ENCODE peak calls at places on chromosomes 4 and X, in six cellular contexts. One of them, this sample, is unnamed.

GRCh38 chrX:42678133-42678532 is 99.8 kb downstream of the PPP1R2C start:
- DNase-seq in Karpas-422: no peak
- DNase-seq in fibroblast of lung: no peak
- DNase-seq in foreskin fibroblast: no peak
- DNase-seq in NB4: no peak
- DNase-seq in naive thymus-derived CD4-positive, alpha-beta T cell: no peak
- DNase-seq in this sample: no peak

GRCh38 chr4:107380836-107381438 is 339.1 kb downstream of the PAPSS1 start:
- DNase-seq in Karpas-422: no peak
- DNase-seq in fibroblast of lung: no peak
- DNase-seq in foreskin fibroblast: peak; percentile 32
- DNase-seq in NB4: no peak
- DNase-seq in naive thymus-derived CD4-positive, alpha-beta T cell: no peak
- DNase-seq in this sample: no peak

GRCh38 chr4:161827013-161827412 is 336.8 kb downstream of the FSTL5 start:
- DNase-seq in Karpas-422: no peak
- DNase-seq in fibroblast of lung: no peak
- DNase-seq in foreskin fibroblast: no peak
- DNase-seq in NB4: no peak
- DNase-seq in naive thymus-derived CD4-positive, alpha-beta T cell: no peak
- DNase-seq in this sample: no peak

GRCh38 chr4:18464160-18464559 is 442.6 kb upstream of the LCORL start:
- DNase-seq in Karpas-422: no peak
- DNase-seq in fibroblast of lung: no peak
- DNase-seq in foreskin fibroblast: no peak
- DNase-seq in NB4: no peak
- DNase-seq in naive thymus-derived CD4-positive, alpha-beta T cell: no peak
- DNase-seq in this sample: no peak

GRCh38 chr4:18081708-18082107 is 60.2 kb upstream of the LCORL start:
- DNase-seq in Karpas-422: no peak
- DNase-seq in fibroblast of lung: no peak
- DNase-seq in foreskin fibroblast: no peak
- DNase-seq in NB4: no peak
- DNase-seq in naive thymus-derived CD4-positive, alpha-beta T cell: no peak
- DNase-seq in this sample: no peak

GRCh38 chr4:6206771-6207290 is 6.5 kb upstream of the JAKMIP1 start:
- DNase-seq in Karpas-422: no peak
- DNase-seq in fibroblast of lung: no peak
- DNase-seq in foreskin fibroblast: no peak
- DNase-seq in NB4: no peak
- DNase-seq in naive thymus-derived CD4-positive, alpha-beta T cell: no peak
- DNase-seq in this sample: no peak

GRCh38 chrX:135985974-135986312 is 708 bp downstream of the SLC9A6 start:
- DNase-seq in Karpas-422: no peak
- DNase-seq in fibroblast of lung: no peak
- DNase-seq in foreskin fibroblast: no peak
- DNase-seq in NB4: no peak
- DNase-seq in naive thymus-derived CD4-positive, alpha-beta T cell: no peak
- DNase-seq in this sample: no peak

GRCh38 chrX:30713061-30713525 is 59.9 kb downstream of the GK start:
- DNase-seq in Karpas-422: peak; percentile 73
- DNase-seq in fibroblast of lung: peak; percentile 81
- DNase-seq in foreskin fibroblast: peak; percentile 7
- DNase-seq in NB4: peak; percentile 75
- DNase-seq in naive thymus-derived CD4-positive, alpha-beta T cell: peak; percentile 1
- DNase-seq in this sample: peak; percentile 25

GRCh38 chr4:48223633-48224295 is 45.9 kb downstream of the TEC start:
- DNase-seq in Karpas-422: no peak
- DNase-seq in fibroblast of lung: no peak
- DNase-seq in foreskin fibroblast: peak; percentile 79
- DNase-seq in NB4: no peak
- DNase-seq in naive thymus-derived CD4-positive, alpha-beta T cell: no peak
- DNase-seq in this sample: no peak

GRCh38 chrX:134013528-134013927 is 28.1 kb upstream of the GPC3 start:
- DNase-seq in Karpas-422: no peak
- DNase-seq in fibroblast of lung: no peak
- DNase-seq in foreskin fibroblast: no peak
- DNase-seq in NB4: no peak
- DNase-seq in naive thymus-derived CD4-positive, alpha-beta T cell: no peak
- DNase-seq in this sample: no peak

GRCh38 chr4:10101559-10102192 is 14.9 kb downstream of the WDR1 start:
- DNase-seq in Karpas-422: no peak
- DNase-seq in fibroblast of lung: peak; percentile 44
- DNase-seq in foreskin fibroblast: no peak
- DNase-seq in NB4: no peak
- DNase-seq in naive thymus-derived CD4-positive, alpha-beta T cell: no peak
- DNase-seq in this sample: no peak

GRCh38 chrX:135516376-135516775 is 4.1 kb upstream of the INTS6L start:
- DNase-seq in Karpas-422: peak; percentile 51
- DNase-seq in fibroblast of lung: no peak
- DNase-seq in foreskin fibroblast: no peak
- DNase-seq in NB4: peak; percentile 80
- DNase-seq in naive thymus-derived CD4-positive, alpha-beta T cell: no peak
- DNase-seq in this sample: no peak

GRCh38 chr4:147029296-147029695 is 83.6 kb upstream of the TTC29 start:
- DNase-seq in Karpas-422: no peak
- DNase-seq in fibroblast of lung: no peak
- DNase-seq in foreskin fibroblast: no peak
- DNase-seq in NB4: no peak
- DNase-seq in naive thymus-derived CD4-positive, alpha-beta T cell: no peak
- DNase-seq in this sample: no peak

GRCh38 chr4:125780159-125780558 is 465.4 kb downstream of the FAT4 start:
- DNase-seq in Karpas-422: no peak
- DNase-seq in fibroblast of lung: peak; percentile 43
- DNase-seq in foreskin fibroblast: peak; percentile 21
- DNase-seq in NB4: no peak
- DNase-seq in naive thymus-derived CD4-positive, alpha-beta T cell: no peak
- DNase-seq in this sample: peak; percentile 26

GRCh38 chr4:180636696-180637095 is 1606.5 kb upstream of the TENM3 start:
- DNase-seq in Karpas-422: no peak
- DNase-seq in fibroblast of lung: peak; percentile 72
- DNase-seq in foreskin fibroblast: no peak
- DNase-seq in NB4: no peak
- DNase-seq in naive thymus-derived CD4-positive, alpha-beta T cell: no peak
- DNase-seq in this sample: peak; percentile 8

GRCh38 chr4:156512622-156513021 is 459.0 kb downstream of the PDGFC start:
- DNase-seq in Karpas-422: no peak
- DNase-seq in fibroblast of lung: peak; percentile 69
- DNase-seq in foreskin fibroblast: peak; percentile 34
- DNase-seq in NB4: no peak
- DNase-seq in naive thymus-derived CD4-positive, alpha-beta T cell: no peak
- DNase-seq in this sample: no peak

DNA sequence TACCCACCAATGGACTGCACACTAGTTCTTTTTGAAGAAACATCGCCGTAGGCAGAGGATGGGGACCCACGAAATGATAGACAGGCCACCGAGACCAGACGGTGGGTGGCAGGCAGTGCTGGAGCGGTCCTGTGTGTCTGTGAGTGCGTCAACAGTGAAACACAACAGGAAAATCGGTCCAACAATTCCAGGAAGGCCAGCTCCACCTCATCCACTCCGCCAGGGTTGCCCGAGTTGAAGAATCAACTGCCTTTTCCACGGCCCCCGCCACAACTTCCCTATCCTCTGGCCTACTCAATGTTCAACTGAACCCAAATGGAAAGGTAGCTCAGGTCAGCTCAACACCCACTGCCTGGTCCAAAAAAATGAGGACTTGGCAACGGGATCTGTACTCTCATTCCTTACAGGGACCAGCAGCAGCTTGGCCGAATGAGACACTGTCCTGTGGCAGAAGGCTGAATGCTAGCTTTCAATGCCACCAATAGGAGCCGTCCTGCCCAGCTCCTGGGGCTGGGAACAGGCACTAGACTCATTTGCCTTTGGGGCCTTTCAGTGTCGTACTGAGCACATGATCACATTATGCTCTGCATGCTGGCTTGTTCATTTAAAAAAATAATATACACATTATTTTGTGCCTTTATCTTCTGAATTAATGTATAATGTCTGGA is 43.5 kb downstream of the MID1 start:
- DNase-seq in Karpas-422: no peak
- DNase-seq in fibroblast of lung: no peak
- DNase-seq in foreskin fibroblast: no peak
- DNase-seq in NB4: no peak
- DNase-seq in naive thymus-derived CD4-positive, alpha-beta T cell: no peak
- DNase-seq in this sample: no peak
- H3K4me3 ChIP-seq in Karpas-422: no peak overlapping the region
- H3K4me3 ChIP-seq in fibroblast of lung: no peak overlapping the region
- H3K4me3 ChIP-seq in foreskin fibroblast: no peak overlapping the region
- H3K4me3 ChIP-seq in NB4: no peak overlapping the region
- H3K4me3 ChIP-seq in naive thymus-derived CD4-positive, alpha-beta T cell: no peak overlapping the region
- H3K4me3 ChIP-seq in this sample: no peak overlapping the region

DNA sequence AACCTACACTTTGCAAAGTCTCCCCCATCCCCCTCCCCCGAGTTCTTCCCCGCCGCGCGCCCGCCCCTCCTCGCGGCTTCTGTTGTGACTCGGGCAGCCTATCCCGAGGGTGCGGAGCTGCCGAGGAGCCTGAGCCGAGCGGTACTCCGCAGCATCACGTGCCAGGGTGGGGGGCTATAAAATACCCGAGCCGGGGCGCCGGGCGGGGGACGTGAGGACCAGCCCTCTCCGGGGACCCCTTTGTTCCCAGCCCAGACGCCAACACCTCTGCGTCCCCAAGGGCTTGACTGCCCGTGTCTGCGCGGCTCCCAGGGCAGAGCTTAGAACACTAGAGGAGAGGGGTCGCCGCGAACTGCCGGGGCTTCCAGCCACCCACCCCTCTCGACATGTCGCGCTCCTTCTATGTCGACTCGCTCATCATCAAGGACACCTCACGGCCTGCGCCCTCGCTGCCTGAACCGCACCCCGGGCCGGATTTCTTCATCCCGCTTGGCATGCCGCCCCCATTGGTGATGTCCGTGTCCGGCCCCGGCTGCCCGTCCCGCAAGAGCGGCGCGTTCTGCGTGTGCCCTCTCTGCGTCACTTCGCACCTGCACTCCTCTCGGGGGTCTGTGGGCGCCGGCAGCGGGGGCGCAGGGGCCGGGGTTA is at the start of gene GSX2:
- DNase-seq in Karpas-422: peak; percentile 65
- DNase-seq in fibroblast of lung: no peak
- DNase-seq in foreskin fibroblast: no peak
- DNase-seq in NB4: no peak
- DNase-seq in naive thymus-derived CD4-positive, alpha-beta T cell: no peak
- DNase-seq in this sample: no peak
- H3K4me3 ChIP-seq in Karpas-422: peak within 1 kb of the TSS; percentile 72
- H3K4me3 ChIP-seq in fibroblast of lung: peak within 1 kb of the TSS; percentile 53
- H3K4me3 ChIP-seq in foreskin fibroblast: peak within 1 kb of the TSS; percentile 34
- H3K4me3 ChIP-seq in NB4: no peak within 1 kb of the TSS
- H3K4me3 ChIP-seq in naive thymus-derived CD4-positive, alpha-beta T cell: peak within 1 kb of the TSS; percentile 38
- H3K4me3 ChIP-seq in this sample: peak within 1 kb of the TSS; percentile 44

GRCh38 chr4:128281354-128281753 is 6.3 kb downstream of the PGRMC2 start:
- DNase-seq in Karpas-422: no peak
- DNase-seq in fibroblast of lung: no peak
- DNase-seq in foreskin fibroblast: no peak
- DNase-seq in NB4: no peak
- DNase-seq in naive thymus-derived CD4-positive, alpha-beta T cell: no peak
- DNase-seq in this sample: no peak

GRCh38 chr4:128277856-128278255 is 9.8 kb downstream of the PGRMC2 start:
- DNase-seq in Karpas-422: no peak
- DNase-seq in fibroblast of lung: no peak
- DNase-seq in foreskin fibroblast: no peak
- DNase-seq in NB4: no peak
- DNase-seq in naive thymus-derived CD4-positive, alpha-beta T cell: no peak
- DNase-seq in this sample: no peak

GRCh38 chr4:128283071-128283470 is 4.5 kb downstream of the PGRMC2 start:
- DNase-seq in Karpas-422: no peak
- DNase-seq in fibroblast of lung: no peak
- DNase-seq in foreskin fibroblast: no peak
- DNase-seq in NB4: no peak
- DNase-seq in naive thymus-derived CD4-positive, alpha-beta T cell: no peak
- DNase-seq in this sample: no peak

GRCh38 chr4:128282516-128282915 is 5.1 kb downstream of the PGRMC2 start:
- DNase-seq in Karpas-422: no peak
- DNase-seq in fibroblast of lung: no peak
- DNase-seq in foreskin fibroblast: no peak
- DNase-seq in NB4: no peak
- DNase-seq in naive thymus-derived CD4-positive, alpha-beta T cell: no peak
- DNase-seq in this sample: no peak

DNA sequence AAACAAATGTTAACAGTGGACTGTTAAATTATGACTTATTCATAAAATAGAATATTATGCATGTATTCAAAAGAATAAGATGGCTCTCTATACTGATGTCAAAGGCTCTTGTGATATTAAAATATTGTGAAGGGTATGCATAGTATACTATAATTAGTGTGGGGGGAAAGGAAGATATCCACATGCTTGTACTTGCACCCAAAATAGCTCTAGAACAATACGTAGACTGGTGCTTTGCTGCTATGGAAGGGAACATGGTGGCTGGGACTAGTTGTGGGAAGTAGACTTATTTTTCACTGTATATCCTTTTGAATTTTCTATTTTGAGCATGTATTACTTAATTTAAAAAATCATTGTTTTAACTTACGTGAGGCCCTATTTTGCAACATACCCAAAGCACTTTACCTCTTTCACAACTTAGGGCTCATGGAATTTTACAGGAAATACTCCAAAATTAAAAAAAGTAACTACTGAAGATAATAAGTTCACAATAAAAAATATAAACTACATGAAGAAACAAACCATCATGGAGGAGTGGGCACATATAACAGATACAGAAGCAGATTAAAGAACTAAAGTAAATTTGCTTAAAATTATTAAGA is 7.9 kb downstream of the PGRMC2 start:
- DNase-seq in Karpas-422: no peak
- DNase-seq in fibroblast of lung: no peak
- DNase-seq in foreskin fibroblast: no peak
- DNase-seq in NB4: no peak
- DNase-seq in naive thymus-derived CD4-positive, alpha-beta T cell: no peak
- DNase-seq in this sample: no peak
- H3K4me3 ChIP-seq in Karpas-422: no peak overlapping the region
- H3K4me3 ChIP-seq in fibroblast of lung: no peak overlapping the region
- H3K4me3 ChIP-seq in foreskin fibroblast: no peak overlapping the region
- H3K4me3 ChIP-seq in NB4: no peak overlapping the region
- H3K4me3 ChIP-seq in naive thymus-derived CD4-positive, alpha-beta T cell: no peak overlapping the region
- H3K4me3 ChIP-seq in this sample: no peak overlapping the region

GRCh38 chr4:69818060-69818639 is 41.8 kb downstream of the SULT1E1 start:
- DNase-seq in Karpas-422: no peak
- DNase-seq in fibroblast of lung: no peak
- DNase-seq in foreskin fibroblast: no peak
- DNase-seq in NB4: no peak
- DNase-seq in naive thymus-derived CD4-positive, alpha-beta T cell: no peak
- DNase-seq in this sample: no peak

GRCh38 chr4:69823048-69823447 is 36.9 kb downstream of the SULT1E1 start:
- DNase-seq in Karpas-422: no peak
- DNase-seq in fibroblast of lung: no peak
- DNase-seq in foreskin fibroblast: no peak
- DNase-seq in NB4: no peak
- DNase-seq in naive thymus-derived CD4-positive, alpha-beta T cell: no peak
- DNase-seq in this sample: no peak

GRCh38 chr4:69823481-69824186 is 36.3 kb downstream of the SULT1E1 start:
- DNase-seq in Karpas-422: peak; percentile 75
- DNase-seq in fibroblast of lung: peak; percentile 61
- DNase-seq in foreskin fibroblast: peak; percentile 38
- DNase-seq in NB4: peak; percentile 41
- DNase-seq in naive thymus-derived CD4-positive, alpha-beta T cell: peak; percentile 63
- DNase-seq in this sample: no peak

DNA sequence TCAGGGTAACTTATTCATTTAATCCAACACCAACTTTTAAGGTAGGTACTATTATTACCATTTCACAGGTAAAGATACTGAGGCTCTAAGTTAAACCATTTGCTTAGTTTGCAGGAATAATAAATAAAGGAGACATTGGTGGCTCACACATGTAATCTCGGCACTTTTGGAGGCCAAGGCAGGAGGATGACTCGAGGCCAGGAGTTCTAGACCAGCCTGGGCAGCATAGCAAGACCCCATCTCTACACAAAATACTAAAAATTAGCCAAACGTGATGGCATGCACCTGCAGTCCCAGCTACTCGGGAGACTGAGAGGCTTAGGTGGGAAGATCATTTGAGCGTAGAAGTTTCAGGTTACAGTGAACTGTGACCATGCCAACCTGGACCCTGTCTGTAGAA is 37.7 kb downstream of the SULT1E1 start:
- DNase-seq in Karpas-422: no peak
- DNase-seq in fibroblast of lung: no peak
- DNase-seq in foreskin fibroblast: no peak
- DNase-seq in NB4: no peak
- DNase-seq in naive thymus-derived CD4-positive, alpha-beta T cell: no peak
- DNase-seq in this sample: no peak
- H3K4me3 ChIP-seq in Karpas-422: no peak overlapping the region
- H3K4me3 ChIP-seq in fibroblast of lung: no peak overlapping the region
- H3K4me3 ChIP-seq in foreskin fibroblast: no peak overlapping the region
- H3K4me3 ChIP-seq in NB4: no peak overlapping the region
- H3K4me3 ChIP-seq in naive thymus-derived CD4-positive, alpha-beta T cell: no peak overlapping the region
- H3K4me3 ChIP-seq in this sample: no peak overlapping the region

This sample was measured in skeletal muscle cell.